ENCODE peak calls at places on chromosome 17, in five cellular contexts. K is esophagus muscularis mucosa; U is posterior vena cava; Y is activated naive CD4-positive, alpha-beta T cell; C is T-helper 17 cell. Q is an unnamed sample.

GRCh38 chr17:47727704-47728036 is 5.4 kb upstream of the TBX21 start:
- DNase-seq in K (no peak), U (no peak), Y (no peak), C (no peak), Q (no peak)

GRCh38 chr17:72640415-72641165 is 451.9 kb downstream of the SLC39A11 start:
- DNase-seq in K (no peak), U (no peak), Y (no peak), C (no peak), Q (no peak)

GRCh38 chr17:60253048-60253447 is 103.3 kb downstream of the CA4 start:
- DNase-seq in K (no peak), U (no peak), Y (no peak), C (no peak), Q (no peak)

GRCh38 chr17:51604299-51605020 is 344.1 kb downstream of the UTP18 start:
- DNase-seq in K (no peak), U (no peak), Y (no peak), C (no peak), Q (no peak)

GRCh38 chr17:46889992-46890564 is 32.9 kb upstream of the GOSR2 start:
- DNase-seq in K (no peak), U (no peak), Y (no peak), C (no peak), Q (no peak)

GRCh38 chr17:20173091-20173490 is 163.9 kb downstream of the SPECC1 start:
- DNase-seq in K (no peak), U (no peak), Y (no peak), C (no peak), Q (no peak)

GRCh38 chr17:7834554-7834890 is 505 bp downstream of the KDM6B start:
- DNase-seq in K (peak; percentile 94), U (peak; percentile 93), Y (no peak), C (peak; percentile 65), Q (peak; percentile 47)

GRCh38 chr17:8687732-8688131 is 56.9 kb downstream of the CCDC42 start:
- DNase-seq in K (no peak), U (no peak), Y (no peak), C (no peak), Q (no peak)

GRCh38 chr17:16313159-16314090 is 39.8 kb downstream of the CENPV start:
- DNase-seq in K (no peak), U (no peak), Y (no peak), C (no peak), Q (no peak)

GRCh38 chr17:74953129-74953687 is 17.5 kb downstream of the OTOP3 start:
- DNase-seq in K (no peak), U (no peak), Y (no peak), C (no peak), Q (no peak)

GRCh38 chr17:50049636-50050035 is 6.3 kb upstream of the ITGA3 start:
- DNase-seq in K (no peak), U (peak; percentile 32), Y (no peak), C (no peak), Q (no peak)

GRCh38 chr17:67390006-67390645 is 13.0 kb downstream of the PITPNC1 start:
- DNase-seq in K (no peak), U (no peak), Y (no peak), C (no peak), Q (no peak)

GRCh38 chr17:47165137-47165536 is 24.0 kb downstream of the CDC27 start:
- DNase-seq in K (no peak), U (no peak), Y (no peak), C (no peak), Q (no peak)

GRCh38 chr17:48026503-48027321 is 10.9 kb downstream of the COPZ2 start:
- DNase-seq in K (no peak), U (peak; percentile 95), Y (peak; percentile 52), C (peak; percentile 51), Q (peak; percentile 87)

GRCh38 chr17:43881176-43881575 is 26.2 kb downstream of the MPP2 start:
- DNase-seq in K (no peak), U (no peak), Y (no peak), C (no peak), Q (no peak)

GRCh38 chr17:7695586-7695985 is 7.3 kb downstream of the WRAP53 start:
- DNase-seq in K (no peak), U (no peak), Y (no peak), C (no peak), Q (no peak)

GRCh38 chr17:15957206-15957605 is 12.3 kb downstream of the ADORA2B start:
- DNase-seq in K (no peak), U (no peak), Y (no peak), C (no peak), Q (no peak)

GRCh38 chr17:226773-227580 is 45.5 kb upstream of the DOC2B start:
- DNase-seq in K (no peak), U (peak; percentile 78), Y (no peak), C (no peak), Q (no peak)